ENCODE peak calls at places on chromosomes 13 and 19, in five cellular contexts. One of them, this sample, is unnamed.

GRCh38 chr19:44582581-44583265 is 30.6 kb upstream of the IGSF23 start:
- DNase-seq in ELF-1: peak
- DNase-seq in NCI-H1105: no peak
- DNase-seq in activated CD4-positive, alpha-beta T cell treated with anti-CD3 and anti-CD28 coated beads, Interleukin-2, amount 50 U/mL, for 24 hours: no peak
- DNase-seq in omental fat pad: no peak
- DNase-seq in this sample: no peak

GRCh38 chr19:42879613-42880012 is at the start of gene PSG1:
- DNase-seq in ELF-1: no peak
- DNase-seq in NCI-H1105: no peak
- DNase-seq in activated CD4-positive, alpha-beta T cell treated with anti-CD3 and anti-CD28 coated beads, Interleukin-2, amount 50 U/mL, for 24 hours: no peak
- DNase-seq in omental fat pad: no peak
- DNase-seq in this sample: no peak

GRCh38 chr19:4717191-4717965 is 6.3 kb downstream of the DPP9 start:
- DNase-seq in ELF-1: no peak
- DNase-seq in NCI-H1105: no peak
- DNase-seq in activated CD4-positive, alpha-beta T cell treated with anti-CD3 and anti-CD28 coated beads, Interleukin-2, amount 50 U/mL, for 24 hours: no peak
- DNase-seq in omental fat pad: no peak
- DNase-seq in this sample: no peak

GRCh38 chr19:2495130-2495641 is 19.3 kb downstream of the GADD45B start:
- DNase-seq in ELF-1: no peak
- DNase-seq in NCI-H1105: peak
- DNase-seq in activated CD4-positive, alpha-beta T cell treated with anti-CD3 and anti-CD28 coated beads, Interleukin-2, amount 50 U/mL, for 24 hours: no peak
- DNase-seq in omental fat pad: peak
- DNase-seq in this sample: no peak

GRCh38 chr19:30253581-30253996 is 118.6 kb upstream of the ZNF536 start:
- DNase-seq in ELF-1: no peak
- DNase-seq in NCI-H1105: no peak
- DNase-seq in activated CD4-positive, alpha-beta T cell treated with anti-CD3 and anti-CD28 coated beads, Interleukin-2, amount 50 U/mL, for 24 hours: no peak
- DNase-seq in omental fat pad: no peak
- DNase-seq in this sample: no peak

GRCh38 chr13:25111557-25111956 is 15.6 kb downstream of the PABPC3 start:
- DNase-seq in ELF-1: no peak
- DNase-seq in NCI-H1105: no peak
- DNase-seq in activated CD4-positive, alpha-beta T cell treated with anti-CD3 and anti-CD28 coated beads, Interleukin-2, amount 50 U/mL, for 24 hours: no peak
- DNase-seq in omental fat pad: no peak
- DNase-seq in this sample: peak

GRCh38 chr13:112342841-112343361 is 33.3 kb upstream of the SPACA7 start:
- DNase-seq in ELF-1: no peak
- DNase-seq in NCI-H1105: no peak
- DNase-seq in activated CD4-positive, alpha-beta T cell treated with anti-CD3 and anti-CD28 coated beads, Interleukin-2, amount 50 U/mL, for 24 hours: no peak
- DNase-seq in omental fat pad: no peak
- DNase-seq in this sample: no peak

GRCh38 chr13:44694842-44695241 is 118.7 kb upstream of the TSC22D1 start:
- DNase-seq in ELF-1: no peak
- DNase-seq in NCI-H1105: no peak
- DNase-seq in activated CD4-positive, alpha-beta T cell treated with anti-CD3 and anti-CD28 coated beads, Interleukin-2, amount 50 U/mL, for 24 hours: no peak
- DNase-seq in omental fat pad: no peak
- DNase-seq in this sample: no peak

GRCh38 chr19:6101291-6101690 is 9.0 kb downstream of the RFX2 start:
- DNase-seq in ELF-1: no peak
- DNase-seq in NCI-H1105: no peak
- DNase-seq in activated CD4-positive, alpha-beta T cell treated with anti-CD3 and anti-CD28 coated beads, Interleukin-2, amount 50 U/mL, for 24 hours: no peak
- DNase-seq in omental fat pad: no peak
- DNase-seq in this sample: no peak

GRCh38 chr19:3285647-3286176 is 61.3 kb downstream of the CELF5 start:
- DNase-seq in ELF-1: peak
- DNase-seq in NCI-H1105: no peak
- DNase-seq in activated CD4-positive, alpha-beta T cell treated with anti-CD3 and anti-CD28 coated beads, Interleukin-2, amount 50 U/mL, for 24 hours: peak
- DNase-seq in omental fat pad: no peak
- DNase-seq in this sample: no peak

GRCh38 chr13:100818706-100819105 is 144.1 kb upstream of the TMTC4 start:
- DNase-seq in ELF-1: no peak
- DNase-seq in NCI-H1105: no peak
- DNase-seq in activated CD4-positive, alpha-beta T cell treated with anti-CD3 and anti-CD28 coated beads, Interleukin-2, amount 50 U/mL, for 24 hours: no peak
- DNase-seq in omental fat pad: no peak
- DNase-seq in this sample: no peak

GRCh38 chr13:113667771-113668490 is 912 bp downstream of the GRK1 start:
- DNase-seq in ELF-1: no peak
- DNase-seq in NCI-H1105: no peak
- DNase-seq in activated CD4-positive, alpha-beta T cell treated with anti-CD3 and anti-CD28 coated beads, Interleukin-2, amount 50 U/mL, for 24 hours: no peak
- DNase-seq in omental fat pad: no peak
- DNase-seq in this sample: no peak

GRCh38 chr13:111313911-111314425 is 6.5 kb upstream of the TEX29 start:
- DNase-seq in ELF-1: no peak
- DNase-seq in NCI-H1105: no peak
- DNase-seq in activated CD4-positive, alpha-beta T cell treated with anti-CD3 and anti-CD28 coated beads, Interleukin-2, amount 50 U/mL, for 24 hours: no peak
- DNase-seq in omental fat pad: no peak
- DNase-seq in this sample: no peak

GRCh38 chr19:1992759-1993260 is 22.7 kb downstream of the BTBD2 start:
- DNase-seq in ELF-1: peak
- DNase-seq in NCI-H1105: no peak
- DNase-seq in activated CD4-positive, alpha-beta T cell treated with anti-CD3 and anti-CD28 coated beads, Interleukin-2, amount 50 U/mL, for 24 hours: peak
- DNase-seq in omental fat pad: no peak
- DNase-seq in this sample: no peak

GRCh38 chr13:23658929-23659541 is 88.8 kb downstream of the TNFRSF19 start:
- DNase-seq in ELF-1: no peak
- DNase-seq in NCI-H1105: no peak
- DNase-seq in activated CD4-positive, alpha-beta T cell treated with anti-CD3 and anti-CD28 coated beads, Interleukin-2, amount 50 U/mL, for 24 hours: no peak
- DNase-seq in omental fat pad: no peak
- DNase-seq in this sample: no peak

GRCh38 chr13:104204177-104204576 is 1138.0 kb upstream of the SLC10A2 start:
- DNase-seq in ELF-1: no peak
- DNase-seq in NCI-H1105: no peak
- DNase-seq in activated CD4-positive, alpha-beta T cell treated with anti-CD3 and anti-CD28 coated beads, Interleukin-2, amount 50 U/mL, for 24 hours: no peak
- DNase-seq in omental fat pad: no peak
- DNase-seq in this sample: no peak

GRCh38 chr13:51122868-51123267 is 11.8 kb upstream of the C13orf42 start:
- DNase-seq in ELF-1: peak
- DNase-seq in NCI-H1105: no peak
- DNase-seq in activated CD4-positive, alpha-beta T cell treated with anti-CD3 and anti-CD28 coated beads, Interleukin-2, amount 50 U/mL, for 24 hours: no peak
- DNase-seq in omental fat pad: no peak
- DNase-seq in this sample: peak

GRCh38 chr19:37930416-37930815 is 23.4 kb downstream of the SIPA1L3 start:
- DNase-seq in ELF-1: no peak
- DNase-seq in NCI-H1105: no peak
- DNase-seq in activated CD4-positive, alpha-beta T cell treated with anti-CD3 and anti-CD28 coated beads, Interleukin-2, amount 50 U/mL, for 24 hours: no peak
- DNase-seq in omental fat pad: no peak
- DNase-seq in this sample: no peak

GRCh38 chr19:7622933-7623685 is 6.2 kb downstream of the XAB2 start:
- DNase-seq in ELF-1: no peak
- DNase-seq in NCI-H1105: no peak
- DNase-seq in activated CD4-positive, alpha-beta T cell treated with anti-CD3 and anti-CD28 coated beads, Interleukin-2, amount 50 U/mL, for 24 hours: no peak
- DNase-seq in omental fat pad: no peak
- DNase-seq in this sample: no peak

GRCh38 chr19:42110658-42111057 is 21.6 kb downstream of the POU2F2 start:
- DNase-seq in ELF-1: no peak
- DNase-seq in NCI-H1105: no peak
- DNase-seq in activated CD4-positive, alpha-beta T cell treated with anti-CD3 and anti-CD28 coated beads, Interleukin-2, amount 50 U/mL, for 24 hours: no peak
- DNase-seq in omental fat pad: no peak
- DNase-seq in this sample: no peak

GRCh38 chr19:18122424-18122823 is 24.8 kb downstream of the MAST3 start:
- DNase-seq in ELF-1: no peak
- DNase-seq in NCI-H1105: no peak
- DNase-seq in activated CD4-positive, alpha-beta T cell treated with anti-CD3 and anti-CD28 coated beads, Interleukin-2, amount 50 U/mL, for 24 hours: no peak
- DNase-seq in omental fat pad: no peak
- DNase-seq in this sample: no peak

GRCh38 chr19:10321874-10322835 is 6.3 kb upstream of the FDX2 start:
- DNase-seq in ELF-1: no peak
- DNase-seq in NCI-H1105: no peak
- DNase-seq in activated CD4-positive, alpha-beta T cell treated with anti-CD3 and anti-CD28 coated beads, Interleukin-2, amount 50 U/mL, for 24 hours: no peak
- DNase-seq in omental fat pad: no peak
- DNase-seq in this sample: no peak

GRCh38 chr13:113209880-113210421 is 538 bp downstream of the CUL4A start:
- DNase-seq in ELF-1: peak
- DNase-seq in NCI-H1105: peak
- DNase-seq in activated CD4-positive, alpha-beta T cell treated with anti-CD3 and anti-CD28 coated beads, Interleukin-2, amount 50 U/mL, for 24 hours: peak
- DNase-seq in omental fat pad: no peak
- DNase-seq in this sample: peak

GRCh38 chr19:55678121-55678671 is 3.2 kb downstream of the EPN1 start:
- DNase-seq in ELF-1: no peak
- DNase-seq in NCI-H1105: no peak
- DNase-seq in activated CD4-positive, alpha-beta T cell treated with anti-CD3 and anti-CD28 coated beads, Interleukin-2, amount 50 U/mL, for 24 hours: no peak
- DNase-seq in omental fat pad: no peak
- DNase-seq in this sample: no peak

GRCh38 chr19:15666883-15667282 is 6.0 kb upstream of the CYP4F12 start:
- DNase-seq in ELF-1: no peak
- DNase-seq in NCI-H1105: no peak
- DNase-seq in activated CD4-positive, alpha-beta T cell treated with anti-CD3 and anti-CD28 coated beads, Interleukin-2, amount 50 U/mL, for 24 hours: no peak
- DNase-seq in omental fat pad: no peak
- DNase-seq in this sample: no peak

GRCh38 chr13:29849071-29849541 is 1.3 kb downstream of the UBL3 start:
- DNase-seq in ELF-1: peak
- DNase-seq in NCI-H1105: no peak
- DNase-seq in activated CD4-positive, alpha-beta T cell treated with anti-CD3 and anti-CD28 coated beads, Interleukin-2, amount 50 U/mL, for 24 hours: no peak
- DNase-seq in omental fat pad: no peak
- DNase-seq in this sample: no peak

GRCh38 chr19:38015216-38015615 is 108.2 kb downstream of the SIPA1L3 start:
- DNase-seq in ELF-1: no peak
- DNase-seq in NCI-H1105: no peak
- DNase-seq in activated CD4-positive, alpha-beta T cell treated with anti-CD3 and anti-CD28 coated beads, Interleukin-2, amount 50 U/mL, for 24 hours: no peak
- DNase-seq in omental fat pad: no peak
- DNase-seq in this sample: no peak

GRCh38 chr13:33875658-33876401 is 57.9 kb downstream of the RFC3 start:
- DNase-seq in ELF-1: peak
- DNase-seq in NCI-H1105: no peak
- DNase-seq in activated CD4-positive, alpha-beta T cell treated with anti-CD3 and anti-CD28 coated beads, Interleukin-2, amount 50 U/mL, for 24 hours: no peak
- DNase-seq in omental fat pad: no peak
- DNase-seq in this sample: no peak

GRCh38 chr19:3006075-3006767 is 22.9 kb downstream of the TLE2 start:
- DNase-seq in ELF-1: peak
- DNase-seq in NCI-H1105: no peak
- DNase-seq in activated CD4-positive, alpha-beta T cell treated with anti-CD3 and anti-CD28 coated beads, Interleukin-2, amount 50 U/mL, for 24 hours: no peak
- DNase-seq in omental fat pad: no peak
- DNase-seq in this sample: no peak

GRCh38 chr19:33828266-33829075 is 31.8 kb downstream of the KCTD15 start:
- DNase-seq in ELF-1: no peak
- DNase-seq in NCI-H1105: no peak
- DNase-seq in activated CD4-positive, alpha-beta T cell treated with anti-CD3 and anti-CD28 coated beads, Interleukin-2, amount 50 U/mL, for 24 hours: no peak
- DNase-seq in omental fat pad: no peak
- DNase-seq in this sample: peak

GRCh38 chr19:29663861-29664752 is 1.2 kb upstream of the PLEKHF1 start:
- DNase-seq in ELF-1: peak
- DNase-seq in NCI-H1105: no peak
- DNase-seq in activated CD4-positive, alpha-beta T cell treated with anti-CD3 and anti-CD28 coated beads, Interleukin-2, amount 50 U/mL, for 24 hours: no peak
- DNase-seq in omental fat pad: no peak
- DNase-seq in this sample: no peak

GRCh38 chr13:30159446-30159839 is 147.9 kb downstream of the KATNAL1 start:
- DNase-seq in ELF-1: no peak
- DNase-seq in NCI-H1105: no peak
- DNase-seq in activated CD4-positive, alpha-beta T cell treated with anti-CD3 and anti-CD28 coated beads, Interleukin-2, amount 50 U/mL, for 24 hours: peak
- DNase-seq in omental fat pad: no peak
- DNase-seq in this sample: no peak